ENCODE peak calls at places on chromosomes 1 and 21, in ten cellular contexts. Z is gastrocnemius medialis; N is heart right ventricle; P is OCI-LY7; A is lung; L is CD8-positive, alpha-beta memory T cell; G is breast epithelium; D is mammary epithelial cell; F is left lung; T is prostate gland. H is an unnamed sample.

GRCh38 chr1:204084247-204084772 is 11.4 kb downstream of the SOX13 start:
- DNase-seq in Z (peak), N (no peak), P (peak), A (peak), L (peak), G (peak), D (no peak), F (peak), T (peak), H (no peak)

GRCh38 chr1:76868154-76868882 is 1.0 kb downstream of the ST6GALNAC5 start:
- DNase-seq in Z (no peak), N (peak), P (no peak), A (no peak), L (no peak), G (no peak), D (peak), F (peak), T (no peak), H (no peak)

GRCh38 chr21:33945652-33946270 is 30.2 kb upstream of the ATP5PO start:
- DNase-seq in Z (no peak), N (no peak), P (no peak), A (no peak), L (no peak), G (no peak), D (peak), F (no peak), T (no peak), H (no peak)

GRCh38 chr1:41738475-41738874 is 180.2 kb downstream of the HIVEP3 start:
- DNase-seq in Z (no peak), N (no peak), P (no peak), A (no peak), L (peak), G (no peak), D (no peak), F (peak), T (no peak), H (no peak)

GRCh38 chr1:67623906-67624305 is 61.1 kb upstream of the GADD45A start:
- DNase-seq in Z (no peak), N (no peak), P (no peak), A (no peak), L (no peak), G (no peak), D (no peak), F (no peak), T (no peak), H (no peak)

GRCh38 chr1:57422271-57423134 is 1.4 kb downstream of the DAB1 start:
- DNase-seq in Z (no peak), N (no peak), P (no peak), A (no peak), L (no peak), G (no peak), D (no peak), F (no peak), T (no peak), H (peak)

GRCh38 chr1:92441316-92442311 is 45.1 kb downstream of the GFI1 start:
- DNase-seq in Z (no peak), N (no peak), P (no peak), A (no peak), L (no peak), G (no peak), D (no peak), F (no peak), T (peak), H (no peak)

GRCh38 chr1:89516055-89516454 is 8.6 kb upstream of the LRRC8B start:
- DNase-seq in Z (peak), N (no peak), P (no peak), A (no peak), L (no peak), G (no peak), D (peak), F (no peak), T (no peak), H (no peak)

GRCh38 chr1:8367571-8368184 is 49.8 kb downstream of the SLC45A1 start:
- DNase-seq in Z (peak), N (no peak), P (no peak), A (no peak), L (no peak), G (no peak), D (no peak), F (no peak), T (no peak), H (no peak)

GRCh38 chr1:79982218-79982617 is 975.7 kb upstream of the ADGRL4 start:
- DNase-seq in Z (peak), N (peak), P (no peak), A (peak), L (no peak), G (peak), D (no peak), F (peak), T (peak), H (no peak)

GRCh38 chr21:44979687-44980561 is 40.1 kb downstream of the SLX9 start:
- DNase-seq in Z (no peak), N (no peak), P (no peak), A (no peak), L (no peak), G (no peak), D (no peak), F (no peak), T (no peak), H (no peak)

GRCh38 chr1:87335175-87335992 is 6.7 kb downstream of the LMO4 start:
- DNase-seq in Z (peak), N (peak), P (peak), A (peak), L (peak), G (peak), D (peak), F (peak), T (peak), H (peak)

GRCh38 chr1:63994636-63995035 is 208.8 kb upstream of the UBE2U start:
- DNase-seq in Z (no peak), N (no peak), P (no peak), A (no peak), L (no peak), G (no peak), D (no peak), F (no peak), T (no peak), H (no peak)

GRCh38 chr1:153540394-153541361 is at the start of gene S100A5:
- DNase-seq in Z (no peak), N (no peak), P (no peak), A (no peak), L (peak), G (no peak), D (peak), F (no peak), T (no peak), H (no peak)

GRCh38 chr1:12001249-12001917 is 17.9 kb upstream of the MIIP start:
- DNase-seq in Z (no peak), N (no peak), P (peak), A (peak), L (no peak), G (no peak), D (no peak), F (no peak), T (no peak), H (no peak)

GRCh38 chr1:91754348-91754747 is 131.6 kb downstream of the TGFBR3 start:
- DNase-seq in Z (no peak), N (no peak), P (no peak), A (no peak), L (no peak), G (no peak), D (peak), F (no peak), T (no peak), H (no peak)

GRCh38 chr1:53943090-53943489 is 2.4 kb downstream of the IFT25 start:
- DNase-seq in Z (no peak), N (no peak), P (no peak), A (no peak), L (no peak), G (no peak), D (no peak), F (no peak), T (no peak), H (no peak)

GRCh38 chr1:22919341-22920025 is 53.2 kb downstream of the LACTBL1 start:
- DNase-seq in Z (no peak), N (no peak), P (no peak), A (no peak), L (no peak), G (no peak), D (no peak), F (no peak), T (no peak), H (no peak)

GRCh38 chr1:6365047-6365446 is 28.5 kb downstream of the ACOT7 start:
- DNase-seq in Z (no peak), N (no peak), P (no peak), A (no peak), L (no peak), G (no peak), D (no peak), F (no peak), T (no peak), H (no peak)

GRCh38 chr21:36976882-36977651 is 10.6 kb upstream of the HLCS start:
- DNase-seq in Z (no peak), N (no peak), P (peak), A (peak), L (peak), G (no peak), D (peak), F (no peak), T (peak), H (peak)

GRCh38 chr1:214386333-214386732 is 105.4 kb downstream of the SMYD2 start:
- DNase-seq in Z (no peak), N (no peak), P (no peak), A (no peak), L (no peak), G (no peak), D (no peak), F (no peak), T (no peak), H (no peak)

GRCh38 chr21:46095106-46095719 is 2.7 kb upstream of the COL6A2 start:
- DNase-seq in Z (no peak), N (no peak), P (no peak), A (no peak), L (no peak), G (peak), D (no peak), F (no peak), T (no peak), H (no peak)

GRCh38 chr1:45456531-45456930 is 34.4 kb downstream of the TESK2 start:
- DNase-seq in Z (no peak), N (no peak), P (no peak), A (no peak), L (no peak), G (no peak), D (no peak), F (no peak), T (no peak), H (no peak)

GRCh38 chr1:108747128-108747827 is 804 bp downstream of the STXBP3 start:
- DNase-seq in Z (peak), N (peak), P (peak), A (peak), L (peak), G (peak), D (peak), F (peak), T (peak), H (peak)

GRCh38 chr1:8230284-8230605 is 87.7 kb upstream of the SLC45A1 start:
- DNase-seq in Z (no peak), N (no peak), P (no peak), A (no peak), L (no peak), G (peak), D (no peak), F (no peak), T (no peak), H (no peak)

GRCh38 chr1:150621497-150622113 is 7.8 kb downstream of the ENSA start:
- DNase-seq in Z (peak), N (no peak), P (peak), A (peak), L (peak), G (no peak), D (no peak), F (peak), T (peak), H (peak)

GRCh38 chr1:167456926-167457325 is 61.4 kb downstream of the CD247 start:
- DNase-seq in Z (no peak), N (no peak), P (no peak), A (no peak), L (no peak), G (no peak), D (no peak), F (no peak), T (no peak), H (no peak)

GRCh38 chr1:199857103-199857502 is 170.4 kb upstream of the NR5A2 start:
- DNase-seq in Z (no peak), N (no peak), P (no peak), A (no peak), L (no peak), G (no peak), D (no peak), F (no peak), T (no peak), H (no peak)

GRCh38 chr1:182206628-182207239 is 145.2 kb upstream of the ZNF648 start:
- DNase-seq in Z (peak), N (peak), P (no peak), A (no peak), L (no peak), G (peak), D (no peak), F (no peak), T (no peak), H (no peak)
- H3K27ac ChIP-seq in Z (peak), N (peak), P (no peak), A (no peak), L (no peak), G (peak), D (no peak), F (peak), T (peak), H (no peak)

GRCh38 chr1:170306948-170307347 is 161.2 kb downstream of the NTMT2 start:
- DNase-seq in Z (no peak), N (no peak), P (no peak), A (no peak), L (no peak), G (no peak), D (no peak), F (no peak), T (no peak), H (no peak)
- H3K4me3 ChIP-seq in Z (no peak), N (no peak), P (no peak), A (no peak), L (no peak), G (no peak), D (no peak), F (no peak), T (no peak), H (no peak)

GRCh38 chr1:27153549-27153886 is 1.4 kb downstream of the SLC9A1 start:
- DNase-seq in Z (peak), N (no peak), P (peak), A (no peak), L (no peak), G (no peak), D (no peak), F (no peak), T (peak), H (peak)
- H3K27ac ChIP-seq in Z (peak), N (peak), P (no peak), A (peak), L (peak), G (peak), D (peak), F (no peak), T (peak), H (no peak)

DNA sequence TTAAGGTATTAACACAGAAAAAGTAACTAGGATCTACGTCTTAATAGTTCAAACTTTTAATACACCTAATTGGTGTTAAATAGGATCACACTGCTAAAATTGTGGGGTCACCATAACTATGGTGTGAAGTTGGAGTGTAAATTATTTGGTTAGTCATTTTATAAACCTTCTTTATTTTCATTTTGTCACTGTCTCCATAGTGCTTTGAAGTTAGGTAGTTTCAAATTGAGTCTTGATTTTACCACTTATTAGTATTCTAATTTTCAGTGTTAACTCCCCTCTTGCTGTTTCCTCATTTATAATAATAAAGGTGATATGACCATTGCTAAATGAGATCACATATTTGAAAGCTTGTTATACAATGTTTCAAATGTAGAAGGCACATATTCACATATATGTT is 738.1 kb upstream of the CHRM3 start:
- DNase-seq in Z (no peak), N (no peak), P (no peak), A (no peak), L (no peak), G (no peak), D (no peak), F (no peak), T (no peak), H (no peak)
- H3K4me3 ChIP-seq in Z (no peak), N (no peak), P (no peak), A (no peak), L (no peak), G (no peak), D (no peak), F (no peak), T (no peak), H (no peak)

DNA sequence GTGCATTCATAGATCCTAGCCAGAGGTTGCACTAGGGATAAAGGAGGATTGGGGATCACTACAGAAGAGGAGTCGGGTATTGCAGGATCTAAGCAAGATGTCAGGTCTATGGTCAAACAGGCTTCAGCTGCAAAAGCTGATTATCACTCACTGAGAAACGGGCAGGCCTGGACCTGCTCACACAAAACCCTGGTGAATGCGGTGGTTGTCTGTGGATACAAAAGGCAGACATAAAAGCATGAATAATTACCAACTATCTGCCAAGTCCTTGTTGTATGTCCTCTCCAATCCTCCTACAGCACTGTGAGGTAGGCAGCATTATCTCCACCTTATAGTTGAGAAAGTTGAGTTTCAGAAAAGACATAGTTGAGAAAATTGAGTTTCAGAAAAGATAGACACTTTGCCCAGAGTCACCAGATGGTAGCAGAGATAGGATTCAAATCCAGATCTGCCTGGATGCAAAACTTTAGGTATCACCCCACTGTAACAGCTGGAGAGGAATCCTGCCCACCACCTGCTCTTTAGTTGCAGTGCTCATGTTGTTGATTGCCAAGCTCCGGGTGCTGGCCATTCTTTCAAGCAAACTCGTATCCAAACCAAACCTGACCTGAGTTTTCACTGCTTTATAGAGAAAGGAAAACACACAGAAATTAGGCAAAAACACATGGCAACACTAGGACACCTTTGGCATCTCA is 49.6 kb upstream of the HOOK1 start:
- DNase-seq in Z (no peak), N (no peak), P (no peak), A (no peak), L (no peak), G (no peak), D (peak), F (no peak), T (peak), H (no peak)
- H3K27ac ChIP-seq in Z (no peak), N (no peak), P (no peak), A (no peak), L (no peak), G (no peak), D (peak), F (no peak), T (no peak), H (no peak)